ENCODE peak calls at places on chromosome 17, in eight cellular contexts. P, V, S, H, M, D, G and N are unnamed samples.

GRCh38 chr17:40551091-40551873 is 14.0 kb downstream of the CCR7 start:
- DNase-seq in H (peak), D (no peak), S (peak), V (no peak), G (peak), M (peak), P (peak), N (no peak)

GRCh38 chr17:77407321-77408277 is 266.8 kb downstream of the SEC14L1 start:
- DNase-seq in H (no peak), V (no peak), P (no peak), G (no peak), M (no peak), D (no peak), S (no peak), N (no peak)

GRCh38 chr17:75970011-75970523 is 8.9 kb downstream of the ACOX1 start:
- DNase-seq in G (no peak), H (peak), S (no peak), V (no peak), D (no peak), M (no peak), P (peak), N (no peak)

GRCh38 chr17:35797918-35798317 is 2.5 kb upstream of the MMP28 start:
- DNase-seq in G (no peak), D (no peak), V (no peak), H (no peak), P (no peak), S (no peak), M (no peak), N (no peak)

GRCh38 chr17:77944390-77945222 is 13.9 kb upstream of the TNRC6C start:
- DNase-seq in G (no peak), D (no peak), S (no peak), V (no peak), M (no peak), H (no peak), P (no peak), N (no peak)

GRCh38 chr17:8075574-8076342 is 11.8 kb downstream of the ALOX12B start:
- DNase-seq in M (no peak), G (no peak), V (no peak), H (no peak), P (no peak), D (no peak), S (no peak), N (no peak)

GRCh38 chr17:76239538-76240274 is 587 bp downstream of the RNF157 start:
- DNase-seq in G (no peak), S (no peak), V (no peak), H (peak), P (no peak), M (no peak), D (no peak), N (no peak)

GRCh38 chr17:79027925-79028491 is 4.0 kb downstream of the C1QTNF1 start:
- DNase-seq in M (no peak), D (no peak), H (no peak), G (no peak), P (no peak), V (no peak), S (no peak), N (no peak)

GRCh38 chr17:67079481-67079880 is 35.1 kb downstream of the CACNG1 start:
- DNase-seq in S (no peak), D (no peak), V (no peak), G (no peak), P (no peak), M (no peak), H (no peak), N (no peak)

GRCh38 chr17:54948380-54948779 is 20.1 kb downstream of the COX11 start:
- DNase-seq in M (no peak), S (no peak), P (peak), H (peak), G (peak), V (peak), D (no peak), N (no peak)

GRCh38 chr17:68534714-68535113 is 22.5 kb downstream of the PRKAR1A start:
- DNase-seq in P (no peak), D (no peak), S (no peak), H (no peak), M (no peak), V (no peak), G (no peak), N (no peak)

GRCh38 chr17:40179923-40180659 is 2.8 kb downstream of the RAPGEFL1 start:
- DNase-seq in S (no peak), P (peak), H (no peak), G (peak), M (peak), V (peak), D (no peak), N (peak)

GRCh38 chr17:16917995-16918394 is 53.9 kb downstream of the TNFRSF13B start:
- DNase-seq in M (no peak), V (no peak), S (no peak), D (no peak), H (no peak), P (no peak), G (no peak), N (no peak)

GRCh38 chr17:72615627-72615991 is 476.9 kb downstream of the SLC39A11 start:
- DNase-seq in D (no peak), P (no peak), V (no peak), H (no peak), S (no peak), G (no peak), M (no peak), N (no peak)

GRCh38 chr17:38704645-38705522 is at the start of gene MLLT6:
- DNase-seq in S (peak), P (peak), M (peak), D (peak), H (peak), G (peak), V (peak), N (peak)

GRCh38 chr17:9240659-9241370 is 219.5 kb downstream of the NTN1 start:
- DNase-seq in S (no peak), G (peak), D (no peak), P (peak), H (peak), V (no peak), M (peak), N (no peak)